ENCODE peak calls at places on chromosome 2, in seven cellular contexts. C is pancreas; E is CD4-positive, alpha-beta memory T cell; I is EL; D is sigmoid colon; W is NCI-H2029; S is B cell. B is an unnamed sample.

GRCh38 chr2:170715062-170715931 is at the start of gene SP5:
- DNase-seq in D (peak; percentile 85), S (peak; percentile 13), E (peak; percentile 45), C (peak; percentile 62), I (peak; percentile 52), W (peak; percentile 44), B (no peak)

GRCh38 chr2:102258386-102259074 is 52.8 kb upstream of the IL1RL1 start:
- DNase-seq in S (no peak), E (no peak), W (no peak), C (no peak), I (peak; percentile 90), D (no peak), B (no peak)

GRCh38 chr2:147173186-147173575 is 671.6 kb upstream of the ACVR2A start:
- DNase-seq in I (peak; percentile 11), E (no peak), S (no peak), W (no peak), C (no peak), D (no peak), B (no peak)

GRCh38 chr2:172102159-172102857 is 392 bp downstream of the DLX2 start:
- DNase-seq in E (no peak), I (peak; percentile 89), D (peak; percentile 69), C (no peak), S (peak; percentile 59), W (no peak), B (no peak)

GRCh38 chr2:194962254-194962653 is 694.8 kb upstream of the SLC39A10 start:
- DNase-seq in W (no peak), D (no peak), C (no peak), S (no peak), I (no peak), E (no peak), B (no peak)

GRCh38 chr2:136021976-136022375 is 36.5 kb upstream of the DARS1 start:
- DNase-seq in I (no peak), E (no peak), S (no peak), D (no peak), C (no peak), W (no peak), B (no peak)

GRCh38 chr2:96404446-96405373 is 69.1 kb downstream of the NCAPH start:
- DNase-seq in W (peak; percentile 88), E (no peak), C (peak; percentile 64), I (no peak), D (no peak), S (no peak), B (no peak)

GRCh38 chr2:169300617-169301530 is 61.5 kb downstream of the LRP2 start:
- DNase-seq in W (no peak), S (no peak), D (no peak), E (no peak), I (no peak), C (no peak), B (no peak)

GRCh38 chr2:55232863-55233657 is 572 bp downstream of the RPS27A start:
- DNase-seq in E (peak; percentile 64), S (peak; percentile 79), I (peak; percentile 22), C (peak; percentile 61), D (peak; percentile 75), W (peak; percentile 23), B (peak; percentile 60)

GRCh38 chr2:85707304-85707703 is 13.1 kb downstream of the GNLY start:
- DNase-seq in D (peak; percentile 82), W (peak; percentile 76), S (peak; percentile 86), E (peak; percentile 68), I (peak; percentile 86), C (no peak), B (peak; percentile 84)

GRCh38 chr2:149330127-149331022 is at the start of gene LYPD6:
- DNase-seq in I (peak; percentile 85), C (peak; percentile 86), D (peak; percentile 82), W (peak; percentile 66), E (no peak), S (peak; percentile 4), B (no peak)

GRCh38 chr2:63840081-63840784 is 1.5 kb upstream of the UGP2 start:
- DNase-seq in W (no peak), S (no peak), E (no peak), D (no peak), I (no peak), C (no peak), B (peak; percentile 86)

GRCh38 chr2:136136921-136137320 is 19.0 kb upstream of the CXCR4 start:
- DNase-seq in I (no peak), W (no peak), S (peak; percentile 41), D (no peak), E (no peak), C (no peak), B (peak; percentile 66)

GRCh38 chr2:40101076-40101688 is 322.1 kb upstream of the THUMPD2 start:
- DNase-seq in D (no peak), C (no peak), I (peak; percentile 83), W (no peak), E (no peak), S (peak; percentile 1), B (peak; percentile 80)

GRCh38 chr2:233059797-233060499 is at the start of gene INPP5D:
- DNase-seq in C (no peak), E (peak; percentile 83), W (no peak), I (no peak), D (peak; percentile 70), S (peak; percentile 87), B (peak; percentile 94)

GRCh38 chr2:88765154-88765948 is 73.9 kb downstream of the RPIA start:
- DNase-seq in C (peak; percentile 53), W (peak; percentile 64), D (no peak), S (peak; percentile 64), I (peak; percentile 28), E (no peak), B (peak; percentile 94)

GRCh38 chr2:30765226-30765625 is 42.0 kb downstream of the CAPN13 start:
- DNase-seq in S (no peak), E (no peak), D (no peak), W (no peak), C (no peak), I (no peak), B (no peak)

GRCh38 chr2:41853427-41854191 is 194.2 kb upstream of the PKDCC start:
- DNase-seq in W (peak; percentile 27), C (no peak), D (no peak), E (no peak), I (peak; percentile 66), S (peak; percentile 17), B (peak; percentile 25)

GRCh38 chr2:120554625-120555032 is 181.0 kb upstream of the GLI2 start:
- DNase-seq in D (no peak), S (no peak), I (no peak), C (no peak), W (no peak), E (no peak), B (no peak)

GRCh38 chr2:63780483-63781155 is 61.1 kb upstream of the UGP2 start:
- DNase-seq in E (no peak), S (no peak), I (no peak), C (no peak), D (no peak), W (no peak), B (no peak)

GRCh38 chr2:182368446-182368845 is 58.4 kb downstream of the PDE1A start:
- DNase-seq in W (no peak), S (no peak), C (no peak), E (no peak), D (no peak), I (no peak), B (no peak)

GRCh38 chr2:60379216-60379615 is 174.2 kb downstream of the BCL11A start:
- DNase-seq in C (no peak), W (no peak), I (no peak), E (no peak), S (no peak), D (no peak), B (no peak)

GRCh38 chr2:135052997-135053474 is 944 bp downstream of the RAB3GAP1 start:
- DNase-seq in S (peak; percentile 8), E (peak; percentile 24), W (no peak), D (no peak), I (peak; percentile 29), C (no peak), B (peak; percentile 7)

GRCh38 chr2:183490930-183491329 is 366.7 kb downstream of the NUP35 start:
- DNase-seq in D (peak; percentile 63), C (no peak), E (no peak), W (no peak), S (no peak), I (peak; percentile 34), B (no peak)

GRCh38 chr2:170525566-170525900 is 189.6 kb upstream of the SP5 start:
- DNase-seq in E (no peak), D (peak; percentile 96), W (no peak), I (peak; percentile 97), S (no peak), C (peak; percentile 54), B (no peak)

GRCh38 chr2:113677327-113677726 is 50.3 kb downstream of the RABL2A start:
- DNase-seq in D (no peak), C (no peak), E (no peak), S (no peak), I (no peak), W (no peak), B (no peak)

GRCh38 chr2:237012577-237013237 is 73.0 kb upstream of the COPS8 start:
- DNase-seq in D (no peak), C (no peak), E (no peak), S (no peak), W (no peak), I (no peak), B (no peak)

GRCh38 chr2:215917953-215918620 is 95.3 kb downstream of the MREG start:
- DNase-seq in S (no peak), W (no peak), I (peak; percentile 85), E (no peak), D (no peak), C (no peak), B (no peak)

B was measured in OCI-LY7.